ENCODE peak calls at places on chromosomes 7 and 10, in six cellular contexts. P is transverse colon, Z is OCI-LY7, H is astrocyte, B is hepatocyte, W is suprapubic skin. M is an unnamed sample.

GRCh38 chr10:3226960-3227724 is 54.6 kb upstream of the PITRM1 start:
- DNase-seq in P (no peak), Z (no peak), H (peak; percentile 90), B (no peak), W (no peak), M (no peak)

GRCh38 chr7:46970486-46970885 is 611.4 kb downstream of the TNS3 start:
- DNase-seq in P (no peak), Z (no peak), H (no peak), B (no peak), W (no peak), M (no peak)

GRCh38 chr7:73986158-73986631 is 41.8 kb upstream of the ELN start:
- DNase-seq in P (peak; percentile 51), Z (no peak), H (no peak), B (peak; percentile 51), W (no peak), M (no peak)

GRCh38 chr7:68697821-68698280 is 900.4 kb upstream of the AUTS2 start:
- DNase-seq in P (no peak), Z (no peak), H (peak; percentile 58), B (no peak), W (no peak), M (no peak)

GRCh38 chr10:68897336-68897741 is 3.8 kb upstream of the DDX50 start:
- DNase-seq in P (peak; percentile 53), Z (peak; percentile 58), H (peak; percentile 47), B (peak; percentile 80), W (no peak), M (peak; percentile 61)

GRCh38 chr7:35576037-35576573 is 118.8 kb downstream of the HERPUD2 start:
- DNase-seq in P (no peak), Z (no peak), H (no peak), B (no peak), W (no peak), M (no peak)

GRCh38 chr10:103193107-103193819 is at the start of gene NT5C2:
- DNase-seq in P (peak; percentile 88), Z (peak; percentile 84), H (peak; percentile 49), B (peak; percentile 92), W (peak; percentile 86), M (peak; percentile 84)

GRCh38 chr7:142813262-142813661 is 41.6 kb upstream of the EPHB6 start:
- DNase-seq in P (no peak), Z (no peak), H (peak; percentile 79), B (peak; percentile 78), W (no peak), M (no peak)

GRCh38 chr10:69728335-69728861 is 73.3 kb upstream of the COL13A1 start:
- DNase-seq in P (no peak), Z (no peak), H (peak; percentile 63), B (peak; percentile 36), W (no peak), M (no peak)

GRCh38 chr10:70905071-70906021 is 17.0 kb upstream of the PCBD1 start:
- DNase-seq in P (peak; percentile 6), Z (no peak), H (no peak), B (no peak), W (peak; percentile 61), M (no peak)

GRCh38 chr10:113216068-113216467 is 266.0 kb downstream of the TCF7L2 start:
- DNase-seq in P (no peak), Z (no peak), H (no peak), B (no peak), W (no peak), M (no peak)

GRCh38 chr7:151432658-151433521 is 7.1 kb downstream of the CRYGN start:
- DNase-seq in P (no peak), Z (peak; percentile 33), H (no peak), B (no peak), W (no peak), M (no peak)

GRCh38 chr10:4280481-4281206 is 495.6 kb upstream of the KLF6 start:
- DNase-seq in P (peak; percentile 44), Z (no peak), H (peak; percentile 25), B (no peak), W (no peak), M (no peak)

GRCh38 chr7:139121-139520 is 53.2 kb upstream of the FAM20C start:
- DNase-seq in P (no peak), Z (no peak), H (no peak), B (no peak), W (peak; percentile 45), M (no peak)

GRCh38 chr7:78090616-78091015 is 292.0 kb downstream of the PHTF2 start:
- DNase-seq in P (no peak), Z (peak; percentile 3), H (no peak), B (no peak), W (no peak), M (no peak)

GRCh38 chr10:28631896-28632596 is 45.3 kb upstream of the BAMBI start:
- DNase-seq in P (no peak), Z (no peak), H (peak; percentile 65), B (no peak), W (no peak), M (no peak)

DNA sequence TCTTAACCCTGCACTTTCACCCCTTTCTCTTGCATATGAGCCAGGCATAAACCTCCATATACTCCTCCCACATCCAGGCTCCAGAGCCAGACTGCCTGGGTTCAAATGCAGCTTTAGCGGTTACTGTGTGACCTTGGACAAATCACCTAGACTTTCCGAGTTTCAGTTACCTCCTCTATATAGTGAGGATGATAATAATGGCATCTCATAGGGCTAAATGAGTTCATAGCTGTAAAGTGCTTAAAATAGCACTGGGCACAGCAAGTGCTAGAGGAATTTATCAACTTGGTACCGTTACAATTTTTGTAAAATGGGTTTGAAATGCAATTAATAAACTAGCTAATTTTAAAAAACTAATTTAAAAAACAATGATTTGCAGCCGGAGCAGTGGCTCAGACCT is 53.4 kb upstream of the DGKI start:
- DNase-seq in P (no peak), Z (no peak), H (no peak), B (no peak), W (no peak), M (no peak)
- H3K36me3 ChIP-seq in P (no peaks in the 10 kb centered on the region), Z (peaks cover 40% of the 10 kb centered on the region), H (peaks cover 37% of the 10 kb centered on the region), B (no peaks in the 10 kb centered on the region), W (peaks cover 36% of the 10 kb centered on the region), M (peaks cover 18% of the 10 kb centered on the region)

GRCh38 chr10:124299726-124300125 is 119.0 kb downstream of the OAT start:
- DNase-seq in P (no peak), Z (no peak), H (no peak), B (no peak), W (peak; percentile 32), M (no peak)

GRCh38 chr10:124294811-124295770 is 123.6 kb downstream of the OAT start:
- DNase-seq in P (no peak), Z (no peak), H (no peak), B (no peak), W (peak; percentile 76), M (no peak)

GRCh38 chr10:124298891-124299290 is 119.8 kb downstream of the OAT start:
- DNase-seq in P (no peak), Z (no peak), H (no peak), B (no peak), W (peak; percentile 34), M (no peak)

GRCh38 chr10:124296121-124296812 is 122.5 kb downstream of the OAT start:
- DNase-seq in P (no peak), Z (no peak), H (peak; percentile 22), B (peak; percentile 37), W (peak; percentile 66), M (no peak)

GRCh38 chr10:124296813-124297788 is 121.6 kb downstream of the OAT start:
- DNase-seq in P (no peak), Z (no peak), H (no peak), B (no peak), W (peak; percentile 29), M (no peak)
- H3K36me3 ChIP-seq in P (no peaks in the 10 kb centered on the region), Z (no peaks in the 10 kb centered on the region), H (no peaks in the 10 kb centered on the region), B (no peaks in the 10 kb centered on the region), W (no peaks in the 10 kb centered on the region), M (no peaks in the 10 kb centered on the region)

GRCh38 chr7:56019501-56019900 is 31.7 kb downstream of the PSPH start:
- DNase-seq in P (peak; percentile 16), Z (no peak), H (no peak), B (no peak), W (no peak), M (no peak)
- H3K36me3 ChIP-seq in P (no peaks in the 10 kb centered on the region), Z (peaks cover 69% of the 10 kb centered on the region), H (peaks cover 4% of the 10 kb centered on the region), B (no peaks in the 10 kb centered on the region), W (peaks cover 16% of the 10 kb centered on the region), M (no peaks in the 10 kb centered on the region)

GRCh38 chr7:2589341-2589740 is 30.6 kb downstream of the IQCE start:
- DNase-seq in P (no peak), Z (no peak), H (no peak), B (no peak), W (no peak), M (no peak)
- H3K36me3 ChIP-seq in P (no peaks in the 10 kb centered on the region), Z (no peaks in the 10 kb centered on the region), H (peaks cover 5% of the 10 kb centered on the region), B (no peaks in the 10 kb centered on the region), W (peaks cover 76% of the 10 kb centered on the region), M (peaks cover 10% of the 10 kb centered on the region)

GRCh38 chr7:121994625-121995410 is 121.9 kb downstream of the PTPRZ1 start:
- DNase-seq in P (peak; percentile 50), Z (peak; percentile 60), H (peak; percentile 59), B (peak; percentile 79), W (peak; percentile 78), M (peak; percentile 78)

GRCh38 chr7:121992046-121992445 is 119.1 kb downstream of the PTPRZ1 start:
- DNase-seq in P (no peak), Z (no peak), H (no peak), B (no peak), W (no peak), M (no peak)
- H3K36me3 ChIP-seq in P (no peaks in the 10 kb centered on the region), Z (no peaks in the 10 kb centered on the region), H (no peaks in the 10 kb centered on the region), B (no peaks in the 10 kb centered on the region), W (no peaks in the 10 kb centered on the region), M (no peaks in the 10 kb centered on the region)

GRCh38 chr10:73819025-73819424 is 7.6 kb upstream of the NDST2 start:
- DNase-seq in P (no peak), Z (no peak), H (no peak), B (no peak), W (no peak), M (no peak)
- H3K36me3 ChIP-seq in P (no peaks in the 10 kb centered on the region), Z (peaks cover 15% of the 10 kb centered on the region), H (no peaks in the 10 kb centered on the region), B (no peaks in the 10 kb centered on the region), W (peaks cover 36% of the 10 kb centered on the region), M (no peaks in the 10 kb centered on the region)

GRCh38 chr7:158676171-158676840 is 28.3 kb downstream of the NCAPG2 start:
- DNase-seq in P (no peak), Z (no peak), H (peak; percentile 4), B (no peak), W (no peak), M (no peak)
- H3K36me3 ChIP-seq in P (no peaks in the 10 kb centered on the region), Z (peaks cover 94% of the 10 kb centered on the region), H (peaks cover 2% of the 10 kb centered on the region), B (no peaks in the 10 kb centered on the region), W (peaks cover 39% of the 10 kb centered on the region), M (no peaks in the 10 kb centered on the region)

GRCh38 chr10:92553959-92554358 is 19.9 kb downstream of the IDE start:
- DNase-seq in P (no peak), Z (no peak), H (no peak), B (no peak), W (no peak), M (no peak)
- H3K36me3 ChIP-seq in P (no peaks in the 10 kb centered on the region), Z (peaks cover 66% of the 10 kb centered on the region), H (peaks cover 3% of the 10 kb centered on the region), B (no peaks in the 10 kb centered on the region), W (peaks cover 44% of the 10 kb centered on the region), M (no peaks in the 10 kb centered on the region)